ENCODE peak calls at places on chromosomes 11 and 22, in nine cellular contexts. K is cardiac fibroblast; T is heart left ventricle; Q is fibroblast of pulmonary artery; L is CD8-positive, alpha-beta T cell; D is osteocyte; E is body of pancreas; Y is Caco-2; Z is heart right ventricle. C is an unnamed sample.

GRCh38 chr11:61487342-61488025 is 21.1 kb upstream of the LRRC10B start:
- DNase-seq in K (no peak), T (no peak), Q (no peak), L (no peak), D (no peak), E (no peak), Y (no peak), Z (no peak), C (no peak)

GRCh38 chr22:26494506-26494905 is 10.8 kb downstream of the SRRD start:
- DNase-seq in K (no peak), T (no peak), Q (no peak), L (no peak), D (no peak), E (no peak), Y (no peak), Z (no peak), C (no peak)

GRCh38 chr22:50257451-50258360 is 3.8 kb downstream of the MAPK12 start:
- DNase-seq in K (no peak), T (no peak), Q (no peak), L (no peak), D (no peak), E (no peak), Y (no peak), Z (no peak), C (no peak)

GRCh38 chr11:77654770-77655434 is 17.3 kb upstream of the CLNS1A start:
- DNase-seq in K (no peak), T (no peak), Q (no peak), L (no peak), D (no peak), E (no peak), Y (no peak), Z (no peak), C (no peak)

GRCh38 chr22:29697853-29698598 is 21.8 kb upstream of the CABP7 start:
- DNase-seq in K (no peak), T (no peak), Q (no peak), L (no peak), D (no peak), E (no peak), Y (no peak), Z (no peak), C (no peak)

GRCh38 chr11:124752471-124753100 is 531 bp upstream of the VSIG2 start:
- DNase-seq in K (no peak), T (no peak), Q (no peak), L (no peak), D (peak), E (no peak), Y (no peak), Z (no peak), C (no peak)

GRCh38 chr11:66848671-66849500 is 5.6 kb downstream of the RCE1 start:
- DNase-seq in K (no peak), T (no peak), Q (no peak), L (no peak), D (no peak), E (peak), Y (no peak), Z (no peak), C (no peak)

GRCh38 chr11:122209619-122210377 is 93.8 kb upstream of the BLID start:
- DNase-seq in K (peak), T (peak), Q (peak), L (no peak), D (no peak), E (peak), Y (no peak), Z (no peak), C (no peak)

GRCh38 chr11:79461144-79461543 is 20.3 kb upstream of the TENM4 start:
- DNase-seq in K (peak), T (no peak), Q (peak), L (no peak), D (no peak), E (no peak), Y (peak), Z (no peak), C (no peak)

GRCh38 chr11:1008781-1009180 is 27.7 kb downstream of the MUC6 start:
- DNase-seq in K (no peak), T (no peak), Q (no peak), L (no peak), D (no peak), E (no peak), Y (no peak), Z (no peak), C (no peak)

GRCh38 chr11:70536051-70536877 is 137.9 kb downstream of the CTTN start:
- DNase-seq in K (no peak), T (peak), Q (no peak), L (no peak), D (no peak), E (no peak), Y (no peak), Z (no peak), C (peak)

GRCh38 chr11:112129656-112130055 is 34.2 kb downstream of the IL18 start:
- DNase-seq in K (no peak), T (peak), Q (no peak), L (no peak), D (no peak), E (no peak), Y (no peak), Z (no peak), C (no peak)

GRCh38 chr22:35437038-35437437 is 37.1 kb downstream of the MCM5 start:
- DNase-seq in K (peak), T (no peak), Q (no peak), L (no peak), D (no peak), E (no peak), Y (peak), Z (no peak), C (no peak)

GRCh38 chr11:108218912-108219783 is 3.3 kb downstream of the NPAT start:
- DNase-seq in K (no peak), T (no peak), Q (no peak), L (no peak), D (no peak), E (no peak), Y (no peak), Z (no peak), C (no peak)

GRCh38 chr11:64553554-64554201 is 37.3 kb upstream of the SLC22A12 start:
- DNase-seq in K (peak), T (peak), Q (peak), L (peak), D (no peak), E (peak), Y (peak), Z (peak), C (peak)

GRCh38 chr11:122817121-122817520 is 21.2 kb upstream of the CRTAM start:
- DNase-seq in K (peak), T (no peak), Q (peak), L (no peak), D (no peak), E (peak), Y (no peak), Z (no peak), C (no peak)

GRCh38 chr11:66011239-66011784 is 496 bp upstream of the CST6 start:
- DNase-seq in K (peak), T (no peak), Q (peak), L (no peak), D (no peak), E (peak), Y (peak), Z (no peak), C (no peak)

GRCh38 chr11:32562839-32563599 is 20.6 kb upstream of the EIF3M start:
- DNase-seq in K (no peak), T (no peak), Q (peak), L (no peak), D (no peak), E (no peak), Y (no peak), Z (no peak), C (no peak)

GRCh38 chr11:129313588-129314288 is 61.9 kb upstream of the BARX2 start:
- DNase-seq in K (peak), T (no peak), Q (peak), L (no peak), D (no peak), E (no peak), Y (no peak), Z (no peak), C (no peak)

GRCh38 chr11:1628506-1629325 is 859 bp upstream of the KRTAP5-5 start:
- DNase-seq in K (peak), T (peak), Q (peak), L (peak), D (no peak), E (peak), Y (peak), Z (peak), C (peak)

GRCh38 chr11:112195906-112196305 is 20.6 kb downstream of the BCO2 start:
- DNase-seq in K (peak), T (no peak), Q (no peak), L (no peak), D (no peak), E (no peak), Y (peak), Z (no peak), C (no peak)

GRCh38 chr11:68128682-68129327 is 7.6 kb upstream of the CHKA start:
- DNase-seq in K (peak), T (peak), Q (peak), L (no peak), D (no peak), E (peak), Y (peak), Z (peak), C (no peak)

GRCh38 chr22:46582281-46582811 is 37.8 kb upstream of the GRAMD4 start:
- DNase-seq in K (no peak), T (no peak), Q (no peak), L (no peak), D (no peak), E (no peak), Y (no peak), Z (no peak), C (no peak)

GRCh38 chr22:25334091-25334490 is 114.7 kb downstream of the CRYBB2 start:
- DNase-seq in K (peak), T (peak), Q (peak), L (peak), D (peak), E (peak), Y (peak), Z (peak), C (peak)

DNA sequence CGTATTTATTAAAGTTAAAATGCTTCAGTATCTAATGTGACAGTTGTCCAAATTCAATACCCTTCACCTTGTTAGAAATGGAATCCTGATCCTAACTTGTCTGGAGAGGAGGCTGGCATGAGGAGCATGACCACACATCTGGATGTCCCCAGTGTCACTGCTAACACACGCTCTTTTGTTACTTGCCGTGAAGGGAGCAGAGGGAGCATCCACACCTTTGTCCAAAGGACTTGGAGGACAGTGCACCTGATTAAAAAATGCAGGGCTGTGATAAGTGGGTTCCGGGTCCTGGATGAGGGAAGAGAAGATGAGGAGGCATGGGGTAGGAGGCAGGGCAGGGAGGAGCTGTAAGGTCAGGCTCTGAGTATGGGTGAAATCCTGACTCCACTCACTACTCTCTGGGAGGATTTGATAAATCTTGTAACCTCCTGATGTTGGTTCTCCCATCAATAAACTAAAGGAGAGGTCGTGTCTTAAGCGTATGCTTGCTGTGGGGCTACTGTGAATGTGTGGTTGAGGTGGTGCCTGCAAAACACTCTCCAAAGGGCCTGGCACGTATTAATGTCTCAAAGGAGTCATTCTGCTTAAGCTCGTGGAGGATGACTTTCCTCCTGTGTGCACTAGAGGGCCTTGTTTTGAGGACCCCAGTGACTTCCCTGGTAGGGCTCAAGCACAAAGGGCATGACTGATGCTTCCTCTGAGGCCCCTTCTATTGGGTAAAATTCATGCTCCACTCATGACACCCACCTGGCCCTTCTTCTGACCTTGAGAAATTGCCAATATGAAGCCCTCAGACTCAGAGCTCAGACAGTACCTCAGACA is 16.8 kb upstream of the IGLL5 start:
- DNase-seq in K (peak), T (no peak), Q (no peak), L (no peak), D (no peak), E (no peak), Y (no peak), Z (no peak), C (no peak)
- TF ChIP-seq CTCF in K (no peak), T (no peak), Q (peak), L (no peak), D (no peak), E (no peak), Y (peak), Z (no peak), C (no peak)

DNA sequence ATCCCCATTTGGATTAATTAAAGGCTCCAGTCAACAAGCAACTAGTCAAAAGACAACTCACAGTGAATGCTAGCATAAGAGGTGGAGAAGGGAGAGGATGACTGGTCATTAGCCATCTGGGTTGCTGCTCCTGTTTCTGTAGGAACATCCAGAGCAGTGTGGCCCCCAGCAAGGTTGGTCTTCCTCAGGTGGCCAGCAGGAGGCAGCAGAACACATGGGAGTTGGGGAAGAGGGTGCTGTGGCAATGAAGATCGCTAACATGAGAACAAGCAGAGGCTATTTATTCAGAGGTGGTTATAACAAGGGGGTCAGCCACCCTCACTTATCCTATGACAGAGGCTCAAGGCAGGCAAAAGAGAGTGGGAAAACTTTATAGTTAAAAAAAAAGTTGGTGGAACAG is 21.3 kb downstream of the IZUMO1R start:
- DNase-seq in K (peak), T (no peak), Q (peak), L (peak), D (no peak), E (peak), Y (peak), Z (no peak), C (peak)
- TF ChIP-seq CTCF in K (peak), T (no peak), Q (peak), L (no peak), D (peak), E (no peak), Y (peak), Z (no peak), C (peak)

DNA sequence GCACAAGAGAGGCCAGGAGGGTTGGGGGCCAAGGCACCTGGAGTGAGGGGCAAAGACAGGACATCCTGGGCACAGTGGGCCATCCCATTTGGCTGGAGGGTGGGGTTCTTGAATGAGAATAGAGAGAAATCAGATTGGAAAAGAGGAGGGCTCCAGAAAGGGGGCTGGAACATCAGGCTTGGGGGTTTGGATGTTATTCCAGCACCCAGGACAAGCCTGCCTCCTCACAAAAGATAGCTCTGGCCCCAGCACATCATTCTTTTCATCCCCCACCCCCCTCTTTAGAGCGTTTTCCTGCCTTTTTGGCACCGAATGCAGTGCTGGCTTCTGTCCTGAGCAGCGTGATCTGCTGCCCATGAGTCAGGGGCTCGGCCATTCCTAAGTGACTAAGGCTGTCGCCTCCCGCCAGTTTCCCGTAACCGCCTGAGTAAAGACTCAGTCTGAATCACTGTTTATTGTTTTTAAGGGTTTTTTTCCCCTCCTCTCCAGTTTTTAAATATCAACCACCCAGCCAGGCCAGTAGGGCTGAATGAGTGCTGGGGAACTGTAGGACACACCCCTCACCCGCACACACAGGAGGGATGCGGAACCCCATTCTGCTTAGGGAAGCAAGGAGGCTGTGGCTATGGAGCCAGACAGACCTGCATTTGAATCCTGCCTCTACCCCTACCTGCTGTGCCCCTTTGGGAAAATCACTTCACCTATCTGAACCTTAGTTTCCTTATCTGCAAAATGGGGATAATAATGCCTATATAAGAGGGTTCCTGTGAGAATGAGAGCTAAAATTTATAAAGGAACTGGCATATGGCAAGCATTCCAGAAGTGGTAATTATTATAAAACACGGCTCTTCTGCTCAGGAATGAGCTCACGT is 32.4 kb upstream of the NAV2 start:
- DNase-seq in K (peak), T (peak), Q (peak), L (no peak), D (peak), E (peak), Y (no peak), Z (peak), C (no peak)
- TF ChIP-seq CTCF in K (peak), T (no peak), Q (no peak), L (no peak), D (no peak), E (no peak), Y (no peak), Z (no peak), C (no peak)

GRCh38 chr11:110434952-110435779 is 5.4 kb downstream of the FDX1 start:
- DNase-seq in K (peak), T (no peak), Q (no peak), L (no peak), D (no peak), E (peak), Y (peak), Z (no peak), C (no peak)
- TF ChIP-seq CTCF in K (no peak), T (no peak), Q (peak), L (no peak), D (no peak), E (no peak), Y (peak), Z (no peak), C (no peak)

DNA sequence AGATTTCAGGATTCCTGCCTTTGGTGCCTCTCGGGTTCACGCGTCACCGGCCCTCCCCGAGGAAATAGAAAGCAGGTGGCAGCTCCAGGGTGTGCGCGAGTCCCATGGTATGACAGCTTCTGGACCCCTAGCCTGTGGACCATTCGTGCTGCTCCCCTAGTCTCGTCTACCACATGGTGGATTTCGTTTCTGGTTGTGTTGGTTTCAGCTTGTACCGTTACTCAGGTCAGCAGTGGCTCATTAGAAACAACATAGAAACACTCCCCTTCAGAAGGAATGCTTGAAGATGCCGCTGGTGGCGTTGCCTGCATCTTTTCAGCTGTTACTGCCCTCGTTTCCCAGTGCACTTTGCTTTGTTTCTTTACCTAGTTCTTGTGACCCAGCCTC is 705 bp downstream of the TTC17 start:
- DNase-seq in K (peak), T (no peak), Q (peak), L (no peak), D (no peak), E (no peak), Y (no peak), Z (no peak), C (no peak)
- TF ChIP-seq CTCF in K (no peak), T (no peak), Q (no peak), L (no peak), D (no peak), E (no peak), Y (no peak), Z (no peak), C (no peak)

DNA sequence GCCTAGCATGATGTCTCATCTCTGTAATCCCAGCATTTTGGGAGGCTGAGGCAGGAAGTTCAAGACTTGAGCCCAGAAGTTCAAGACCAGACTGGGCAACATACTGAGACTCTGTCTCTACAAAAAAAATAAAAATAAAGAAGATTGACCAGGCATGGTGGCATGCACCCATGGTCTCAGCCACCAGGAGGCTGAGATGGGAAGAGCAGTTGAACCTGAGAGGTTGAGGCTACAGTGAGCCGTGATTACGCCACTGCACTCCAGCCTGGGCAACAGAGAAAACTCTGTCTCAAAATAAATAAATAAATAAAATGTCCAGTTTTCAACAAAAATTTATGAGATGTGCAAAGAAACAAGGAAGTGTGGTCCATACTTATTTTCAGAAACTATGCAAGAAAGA is 28.3 kb downstream of the EFCAB6 start:
- DNase-seq in K (no peak), T (no peak), Q (peak), L (no peak), D (no peak), E (no peak), Y (peak), Z (no peak), C (no peak)
- TF ChIP-seq CTCF in K (peak), T (no peak), Q (peak), L (no peak), D (no peak), E (no peak), Y (no peak), Z (no peak), C (peak)

DNA sequence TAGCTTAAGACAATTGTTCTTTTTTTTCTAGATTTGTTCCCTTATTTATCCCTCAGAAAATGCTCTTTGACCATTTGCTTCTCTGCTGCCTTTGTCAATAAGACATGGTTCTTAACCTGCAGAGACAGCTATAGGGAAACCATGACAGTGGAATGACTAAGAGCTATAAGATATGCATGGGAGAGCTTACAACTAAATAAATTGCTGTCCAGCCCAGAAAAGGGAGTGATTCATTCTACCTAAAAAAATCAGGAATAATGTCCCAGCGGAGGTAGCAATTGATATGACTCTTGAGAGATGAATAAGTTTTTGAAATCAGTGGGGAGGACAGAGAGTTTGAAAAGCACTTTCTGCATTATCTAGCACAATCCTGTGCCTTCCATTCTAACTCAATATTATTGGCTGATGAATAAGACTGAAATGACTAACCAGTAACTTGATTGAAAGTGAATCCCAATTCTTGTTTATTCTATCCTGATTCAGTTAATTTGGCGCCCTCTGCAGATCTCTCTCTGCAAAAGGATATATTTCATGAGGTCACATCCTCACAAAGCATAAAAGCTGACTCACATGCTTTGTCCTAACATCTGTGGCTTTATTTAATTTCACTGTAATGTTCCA is 680.5 kb upstream of the API5 start:
- DNase-seq in K (peak), T (no peak), Q (peak), L (no peak), D (no peak), E (no peak), Y (peak), Z (no peak), C (no peak)
- TF ChIP-seq CTCF in K (peak), T (no peak), Q (no peak), L (no peak), D (no peak), E (no peak), Y (peak), Z (no peak), C (no peak)

C was measured in glutamatergic neuron.